ENCODE peak calls at places on chromosomes 4 and X, in six cellular contexts. D, N, I, G, W and Q are unnamed samples.

GRCh38 chrX:119655125-119655524 is 37.8 kb downstream of the SEPTIN6 start:
- DNase-seq in D (no peak), I (no peak), G (peak; percentile 62), N (no peak), W (no peak), Q (no peak)

GRCh38 chrX:122220644-122221373 is 963.3 kb upstream of the GRIA3 start:
- DNase-seq in N (no peak), I (no peak), D (no peak), W (no peak), G (no peak), Q (no peak)

GRCh38 chr4:29310252-29310651 is 1409.9 kb upstream of the PCDH7 start:
- DNase-seq in D (no peak), G (no peak), I (no peak), W (no peak), N (no peak), Q (no peak)

GRCh38 chr4:182806259-182807252 is 110.6 kb downstream of the DCTD start:
- DNase-seq in N (peak; percentile 55), I (peak; percentile 35), W (peak; percentile 60), D (no peak), G (peak; percentile 43), Q (peak; percentile 38)

GRCh38 chr4:24734511-24734910 is 60.9 kb upstream of the SOD3 start:
- DNase-seq in G (no peak), D (no peak), I (no peak), W (no peak), N (no peak), Q (no peak)

GRCh38 chrX:153450114-153450948 is 4.5 kb upstream of the TREX2 start:
- DNase-seq in D (no peak), W (no peak), N (no peak), G (no peak), I (no peak), Q (no peak)

GRCh38 chr4:145773581-145774234 is 93.8 kb downstream of the C4orf51 start:
- DNase-seq in D (no peak), N (no peak), I (no peak), W (peak; percentile 9), G (no peak), Q (no peak)

GRCh38 chrX:24946369-24946768 is 69.4 kb downstream of the ARX start:
- DNase-seq in N (no peak), G (no peak), I (no peak), D (no peak), W (no peak), Q (no peak)

GRCh38 chr4:181690498-181690897 is 552.7 kb upstream of the TENM3 start:
- DNase-seq in W (no peak), D (no peak), I (no peak), G (no peak), N (no peak), Q (no peak)

GRCh38 chrX:40947276-40947675 is 138.0 kb upstream of the USP9X start:
- DNase-seq in G (no peak), I (no peak), W (no peak), D (no peak), N (no peak), Q (no peak)

GRCh38 chrX:14676431-14676830 is 147.1 kb downstream of the GLRA2 start:
- DNase-seq in W (no peak), N (no peak), I (no peak), G (no peak), D (no peak), Q (no peak)

GRCh38 chrX:136488706-136489105 is 959 bp downstream of the BRS3 start:
- DNase-seq in N (no peak), D (no peak), W (no peak), I (no peak), G (no peak), Q (no peak)

GRCh38 chr4:140943486-140943885 is 187.3 kb upstream of the TBC1D9 start:
- DNase-seq in G (no peak), D (no peak), N (no peak), I (no peak), W (no peak), Q (no peak)

GRCh38 chrX:23900220-23900797 is 7.4 kb downstream of the APOO start:
- DNase-seq in G (no peak), W (no peak), I (no peak), N (no peak), D (no peak), Q (no peak)

GRCh38 chr4:47704693-47705325 is 133.1 kb downstream of the CORIN start:
- DNase-seq in I (peak; percentile 58), D (no peak), G (no peak), W (no peak), N (peak; percentile 60), Q (peak; percentile 55)

GRCh38 chr4:13294961-13295605 is 189.1 kb downstream of the RAB28 start:
- DNase-seq in N (no peak), I (peak; percentile 79), G (no peak), W (no peak), D (no peak), Q (no peak)

GRCh38 chr4:70564033-70564432 is 28.0 kb upstream of the AMBN start:
- DNase-seq in I (peak; percentile 75), D (no peak), G (no peak), W (no peak), N (peak; percentile 16), Q (no peak)

GRCh38 chr4:174135530-174135929 is 147.9 kb downstream of the FBXO8 start:
- DNase-seq in G (no peak), W (no peak), I (no peak), N (no peak), D (no peak), Q (no peak)

GRCh38 chrX:119292445-119292844 is 56.4 kb downstream of the PGRMC1 start:
- DNase-seq in N (no peak), I (no peak), W (no peak), G (no peak), D (no peak), Q (peak; percentile 22)

GRCh38 chrX:86805241-86805640 is 657.0 kb downstream of the DACH2 start:
- DNase-seq in N (no peak), I (no peak), D (no peak), W (no peak), G (no peak), Q (no peak)

GRCh38 chr4:90503677-90504076 is 376.5 kb downstream of the CCSER1 start:
- DNase-seq in W (no peak), G (no peak), I (no peak), N (no peak), D (no peak), Q (no peak)

GRCh38 chr4:52780627-52781354 is 29.6 kb upstream of the ERVMER34-1 start:
- DNase-seq in D (no peak), W (no peak), G (no peak), I (no peak), N (no peak), Q (peak; percentile 24)

GRCh38 chrX:103520391-103520790 is 1.1 kb upstream of the RAB40A start:
- DNase-seq in G (no peak), D (no peak), I (no peak), N (no peak), W (no peak), Q (no peak)

GRCh38 chrX:71910526-71911022 is at the start of gene NHSL2:
- DNase-seq in D (no peak), G (no peak), W (no peak), N (peak; percentile 7), I (no peak), Q (no peak)

GRCh38 chrX:42414057-42414456 is 363.9 kb downstream of the PPP1R2C start:
- DNase-seq in N (no peak), D (no peak), I (no peak), G (no peak), W (no peak), Q (no peak)

GRCh38 chr4:148026022-148026421 is 294.1 kb downstream of the ARHGAP10 start:
- DNase-seq in D (no peak), W (no peak), I (no peak), G (no peak), N (no peak), Q (no peak)

GRCh38 chrX:67780694-67781109 is 236.9 kb downstream of the AR start:
- DNase-seq in I (no peak), D (peak; percentile 27), N (no peak), W (peak; percentile 10), G (no peak), Q (peak; percentile 6)

GRCh38 chr4:101621120-101621519 is 169.4 kb upstream of the BANK1 start:
- DNase-seq in D (no peak), N (no peak), G (no peak), I (no peak), W (no peak), Q (no peak)

GRCh38 chr4:39505581-39505980 is 21.7 kb downstream of the UGDH start:
- DNase-seq in I (no peak), W (no peak), D (no peak), N (no peak), G (no peak), Q (no peak)

GRCh38 chr4:93384897-93385296 is 443.7 kb upstream of the ATOH1 start:
- DNase-seq in G (no peak), I (no peak), W (no peak), D (no peak), N (no peak), Q (no peak)